ENCODE peak calls at places on chromosome 17, in six cellular contexts. One of them, this sample, is unnamed.

GRCh38 chr17:4998027-4998665 is 396 bp downstream of the KIF1C start:
- DNase-seq in K562: no peak
- DNase-seq in WTC11: peak
- DNase-seq in GM12878: no peak
- DNase-seq in HepG2: peak
- DNase-seq in H1: no peak
- DNase-seq in this sample: peak

GRCh38 chr17:76174072-76174471 is 33.0 kb upstream of the FOXJ1 start:
- DNase-seq in HepG2: peak
- DNase-seq in WTC11: no peak
- DNase-seq in GM12878: no peak
- DNase-seq in H1: no peak
- DNase-seq in K562: no peak
- DNase-seq in this sample: no peak

GRCh38 chr17:72071330-72071729 is 49.5 kb upstream of the SOX9 start:
- DNase-seq in GM12878: no peak
- DNase-seq in HepG2: no peak
- DNase-seq in K562: no peak
- DNase-seq in WTC11: no peak
- DNase-seq in H1: no peak
- DNase-seq in this sample: no peak

GRCh38 chr17:60525347-60525623 is 757 bp downstream of the APPBP2 start:
- DNase-seq in H1: no peak
- DNase-seq in GM12878: no peak
- DNase-seq in K562: no peak
- DNase-seq in HepG2: no peak
- DNase-seq in WTC11: no peak
- DNase-seq in this sample: peak

GRCh38 chr17:79073706-79074088 is 927 bp upstream of the ENGASE start:
- DNase-seq in GM12878: no peak
- DNase-seq in WTC11: no peak
- DNase-seq in H1: no peak
- DNase-seq in K562: no peak
- DNase-seq in HepG2: peak
- DNase-seq in this sample: no peak

GRCh38 chr17:7767425-7768021 is 50.0 kb downstream of the DNAH2 start:
- DNase-seq in H1: no peak
- DNase-seq in K562: no peak
- DNase-seq in HepG2: no peak
- DNase-seq in WTC11: no peak
- DNase-seq in GM12878: no peak
- DNase-seq in this sample: no peak

GRCh38 chr17:18990331-18990730 is 14.2 kb downstream of the FAM83G start:
- DNase-seq in K562: no peak
- DNase-seq in WTC11: no peak
- DNase-seq in HepG2: no peak
- DNase-seq in H1: no peak
- DNase-seq in GM12878: no peak
- DNase-seq in this sample: no peak

GRCh38 chr17:55279203-55279602 is 14.4 kb downstream of the HLF start:
- DNase-seq in K562: no peak
- DNase-seq in WTC11: no peak
- DNase-seq in GM12878: no peak
- DNase-seq in H1: no peak
- DNase-seq in HepG2: no peak
- DNase-seq in this sample: no peak

GRCh38 chr17:35257080-35257701 is 14.3 kb downstream of the SLFN5 start:
- DNase-seq in H1: no peak
- DNase-seq in HepG2: peak
- DNase-seq in GM12878: no peak
- DNase-seq in WTC11: no peak
- DNase-seq in K562: no peak
- DNase-seq in this sample: peak

GRCh38 chr17:27323538-27324212 is 29.8 kb downstream of the WSB1 start:
- DNase-seq in WTC11: no peak
- DNase-seq in GM12878: no peak
- DNase-seq in K562: peak
- DNase-seq in HepG2: peak
- DNase-seq in H1: no peak
- DNase-seq in this sample: peak

GRCh38 chr17:43976956-43977837 is 23.5 kb upstream of the PYY start:
- DNase-seq in H1: no peak
- DNase-seq in K562: no peak
- DNase-seq in GM12878: no peak
- DNase-seq in HepG2: no peak
- DNase-seq in WTC11: no peak
- DNase-seq in this sample: no peak

GRCh38 chr17:82966415-82966814 is 113.0 kb upstream of the METRNL start:
- DNase-seq in K562: no peak
- DNase-seq in HepG2: no peak
- DNase-seq in H1: no peak
- DNase-seq in GM12878: no peak
- DNase-seq in WTC11: no peak
- DNase-seq in this sample: no peak

GRCh38 chr17:29209073-29209472 is 28.9 kb upstream of the MYO18A start:
- DNase-seq in WTC11: no peak
- DNase-seq in H1: no peak
- DNase-seq in K562: no peak
- DNase-seq in GM12878: no peak
- DNase-seq in HepG2: no peak
- DNase-seq in this sample: peak

GRCh38 chr17:43907425-43907981 is at the start of gene MPP2:
- DNase-seq in K562: peak
- DNase-seq in HepG2: peak
- DNase-seq in H1: no peak
- DNase-seq in WTC11: peak
- DNase-seq in GM12878: no peak
- DNase-seq in this sample: peak

GRCh38 chr17:32998893-32999240 is 7.2 kb downstream of the SPACA3 start:
- DNase-seq in GM12878: no peak
- DNase-seq in WTC11: no peak
- DNase-seq in H1: no peak
- DNase-seq in HepG2: no peak
- DNase-seq in K562: no peak
- DNase-seq in this sample: no peak

GRCh38 chr17:76545918-76546555 is 6.2 kb downstream of the PRCD start:
- DNase-seq in WTC11: no peak
- DNase-seq in K562: no peak
- DNase-seq in HepG2: no peak
- DNase-seq in GM12878: no peak
- DNase-seq in H1: no peak
- DNase-seq in this sample: peak

GRCh38 chr17:51258756-51259573 is 884 bp downstream of the MBTD1 start:
- DNase-seq in HepG2: peak
- DNase-seq in WTC11: peak
- DNase-seq in GM12878: no peak
- DNase-seq in K562: peak
- DNase-seq in H1: no peak
- DNase-seq in this sample: no peak

GRCh38 chr17:68961204-68961893 is 6.2 kb upstream of the ABCA8 start:
- DNase-seq in K562: no peak
- DNase-seq in GM12878: no peak
- DNase-seq in H1: no peak
- DNase-seq in HepG2: no peak
- DNase-seq in WTC11: no peak
- DNase-seq in this sample: no peak

GRCh38 chr17:43917348-43918025 is 10.2 kb upstream of the MPP2 start:
- DNase-seq in HepG2: no peak
- DNase-seq in H1: no peak
- DNase-seq in WTC11: peak
- DNase-seq in K562: peak
- DNase-seq in GM12878: no peak
- DNase-seq in this sample: peak

GRCh38 chr17:83196973-83197880 is 117.8 kb downstream of the METRNL start:
- DNase-seq in GM12878: no peak
- DNase-seq in H1: no peak
- DNase-seq in K562: no peak
- DNase-seq in WTC11: no peak
- DNase-seq in HepG2: no peak
- DNase-seq in this sample: no peak

GRCh38 chr17:20008242-20009051 is 712 bp upstream of the SPECC1 start:
- DNase-seq in GM12878: no peak
- DNase-seq in K562: peak
- DNase-seq in WTC11: peak
- DNase-seq in H1: no peak
- DNase-seq in HepG2: no peak
- DNase-seq in this sample: peak

GRCh38 chr17:7987112-7987893 is 15.1 kb upstream of the GUCY2D start:
- DNase-seq in H1: no peak
- DNase-seq in HepG2: no peak
- DNase-seq in K562: no peak
- DNase-seq in WTC11: no peak
- DNase-seq in GM12878: no peak
- DNase-seq in this sample: no peak

GRCh38 chr17:16900288-16900882 is 71.5 kb downstream of the TNFRSF13B start:
- DNase-seq in HepG2: no peak
- DNase-seq in WTC11: no peak
- DNase-seq in K562: no peak
- DNase-seq in GM12878: no peak
- DNase-seq in H1: no peak
- DNase-seq in this sample: no peak

GRCh38 chr17:55577011-55577586 is 65.8 kb upstream of the SMIM36 start:
- DNase-seq in K562: peak
- DNase-seq in H1: no peak
- DNase-seq in GM12878: peak
- DNase-seq in HepG2: no peak
- DNase-seq in WTC11: no peak
- DNase-seq in this sample: no peak

GRCh38 chr17:1455748-1456599 is at the start of gene CRK:
- DNase-seq in H1: peak
- DNase-seq in HepG2: peak
- DNase-seq in GM12878: peak
- DNase-seq in K562: peak
- DNase-seq in WTC11: peak
- DNase-seq in this sample: peak
- TF ChIP-seq CREB1 in H1: peak
- TF ChIP-seq CREB1 in HepG2: peak
- TF ChIP-seq CREB1 in GM12878: peak
- TF ChIP-seq CREB1 in K562: peak
- TF ChIP-seq CREB1 in WTC11: no peak
- TF ChIP-seq CREB1 in this sample: peak

GRCh38 chr17:63364944-63365343 is 81.2 kb downstream of the CYB561 start:
- DNase-seq in GM12878: no peak
- DNase-seq in WTC11: no peak
- DNase-seq in K562: no peak
- DNase-seq in HepG2: no peak
- DNase-seq in H1: no peak
- DNase-seq in this sample: no peak

GRCh38 chr17:63361182-63361581 is 84.9 kb downstream of the CYB561 start:
- DNase-seq in GM12878: no peak
- DNase-seq in H1: no peak
- DNase-seq in K562: no peak
- DNase-seq in WTC11: no peak
- DNase-seq in HepG2: no peak
- DNase-seq in this sample: no peak

GRCh38 chr17:63366238-63366561 is 79.9 kb downstream of the CYB561 start:
- DNase-seq in HepG2: no peak
- DNase-seq in WTC11: no peak
- DNase-seq in H1: no peak
- DNase-seq in K562: no peak
- DNase-seq in GM12878: no peak
- DNase-seq in this sample: no peak

GRCh38 chr17:63365366-63366237 is 80.5 kb downstream of the CYB561 start:
- DNase-seq in K562: no peak
- DNase-seq in WTC11: no peak
- DNase-seq in H1: no peak
- DNase-seq in HepG2: no peak
- DNase-seq in GM12878: no peak
- DNase-seq in this sample: no peak

DNA sequence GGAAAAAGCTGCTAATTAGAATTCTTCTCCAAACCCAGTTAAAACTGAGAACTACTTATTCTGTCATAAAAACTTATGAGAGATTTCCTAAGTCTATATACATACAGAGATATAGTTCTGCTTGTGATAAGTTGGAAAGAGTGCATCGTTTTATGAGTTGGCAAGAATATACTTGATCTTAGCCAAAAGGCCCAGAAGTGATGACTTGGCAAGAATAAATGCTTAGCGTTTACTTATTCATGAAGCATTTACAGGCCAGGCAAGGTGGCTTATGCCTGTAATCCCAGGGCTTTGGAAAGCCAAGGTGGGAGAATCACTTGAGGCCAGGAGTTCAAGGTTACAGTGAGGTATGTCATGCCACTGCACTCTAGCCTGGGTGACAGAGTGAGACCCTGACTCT is 81.7 kb downstream of the CYB561 start:
- DNase-seq in GM12878: no peak
- DNase-seq in H1: no peak
- DNase-seq in WTC11: no peak
- DNase-seq in K562: no peak
- DNase-seq in HepG2: no peak
- DNase-seq in this sample: no peak
- TF ChIP-seq CREB1 in GM12878: no peak
- TF ChIP-seq CREB1 in H1: no peak
- TF ChIP-seq CREB1 in WTC11: no peak
- TF ChIP-seq CREB1 in K562: no peak
- TF ChIP-seq CREB1 in HepG2: no peak
- TF ChIP-seq CREB1 in this sample: no peak

DNA sequence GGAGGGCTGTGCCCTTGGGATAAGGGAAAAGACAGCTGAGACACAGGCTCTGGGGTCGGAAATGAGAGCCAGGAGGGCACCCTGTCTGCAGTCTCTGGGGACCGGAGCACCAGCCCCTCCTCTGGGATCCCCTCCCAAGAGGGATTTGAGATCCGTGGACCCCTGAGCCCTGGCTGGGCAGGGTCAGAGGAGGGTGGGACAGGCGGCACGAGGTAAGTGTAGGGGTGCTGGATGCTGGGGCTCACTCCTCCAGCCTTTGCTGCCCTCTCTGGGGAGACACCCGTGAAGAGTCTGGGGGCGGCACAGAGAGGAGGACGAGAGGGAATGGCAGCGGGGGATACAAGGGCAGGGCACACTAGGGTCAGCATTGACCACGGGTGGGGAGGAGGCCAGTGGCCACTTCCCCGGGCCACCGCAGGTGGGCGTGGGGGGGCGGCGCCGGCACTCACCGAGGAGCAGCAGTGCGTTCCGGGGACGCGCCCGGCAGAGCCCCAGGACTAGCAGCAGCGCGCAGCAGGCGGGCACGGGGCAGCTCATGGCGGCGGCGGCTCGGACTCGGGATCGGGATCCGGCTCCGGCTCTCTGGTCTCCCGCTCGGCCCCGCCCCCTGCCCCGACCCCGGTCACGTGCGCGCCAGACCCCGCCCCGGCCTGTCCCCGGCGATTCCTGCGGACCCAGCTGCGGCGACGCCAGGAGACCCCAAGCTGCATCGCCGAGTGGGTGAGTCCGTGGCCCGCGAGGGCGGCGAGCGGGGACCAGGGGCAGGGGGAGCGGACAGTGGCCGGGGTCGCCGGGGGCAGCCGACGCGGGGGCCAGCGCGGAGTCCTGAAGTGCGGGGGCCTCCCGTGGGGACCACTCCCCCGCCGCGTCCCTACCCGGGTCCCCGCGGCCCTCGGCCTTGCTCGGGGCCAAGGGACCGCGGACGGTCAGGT is at the start of the genes SGSH and SLC26A11:
- DNase-seq in GM12878: no peak
- DNase-seq in H1: no peak
- DNase-seq in HepG2: peak
- DNase-seq in WTC11: peak
- DNase-seq in K562: peak
- DNase-seq in this sample: peak
- TF ChIP-seq CREB1 in GM12878: no peak
- TF ChIP-seq CREB1 in H1: peak
- TF ChIP-seq CREB1 in HepG2: no peak
- TF ChIP-seq CREB1 in WTC11: no peak
- TF ChIP-seq CREB1 in K562: no peak
- TF ChIP-seq CREB1 in this sample: no peak

GRCh38 chr17:57305918-57306317 is 49.6 kb downstream of the MSI2 start:
- DNase-seq in HepG2: no peak
- DNase-seq in H1: no peak
- DNase-seq in GM12878: no peak
- DNase-seq in WTC11: no peak
- DNase-seq in K562: no peak
- DNase-seq in this sample: no peak
- TF ChIP-seq CREB1 in HepG2: no peak
- TF ChIP-seq CREB1 in H1: no peak
- TF ChIP-seq CREB1 in GM12878: no peak
- TF ChIP-seq CREB1 in WTC11: no peak
- TF ChIP-seq CREB1 in K562: no peak
- TF ChIP-seq CREB1 in this sample: no peak

This sample was measured in GM23338.